ENCODE peak calls at places on chromosomes 12 and 14, in nine cellular contexts. S is suprapubic skin, Z is stomach, A is ovary, R is GM12878, W is SK-N-SH, G is transverse colon, Q is sigmoid colon, T is H1. K is an unnamed sample. For H3K27me3, the result is how much of the 10 kb centered on the place peaks cover.

GRCh38 chr12:90631581-90631980 is 323.4 kb downstream of the CCER1 start:
- DNase-seq in Z (no peak), A (no peak), G (no peak), W (no peak), T (no peak), S (no peak), Q (no peak), R (no peak), K (no peak)

GRCh38 chr14:29521526-29522137 is 406.0 kb downstream of the PRKD1 start:
- DNase-seq in R (no peak), Q (no peak), Z (no peak), G (no peak), S (no peak), W (no peak), A (no peak), T (peak), K (no peak)

GRCh38 chr12:24996102-24996797 is 47.3 kb upstream of the BCAT1 start:
- DNase-seq in A (no peak), G (no peak), Q (no peak), W (no peak), Z (no peak), S (no peak), R (no peak), T (no peak), K (no peak)

GRCh38 chr12:89551747-89552146 is 25.9 kb upstream of the POC1B start:
- DNase-seq in Z (no peak), T (no peak), W (no peak), S (no peak), A (no peak), Q (no peak), G (no peak), R (no peak), K (no peak)

GRCh38 chr14:87830443-87831096 is 162.4 kb downstream of the GALC start:
- DNase-seq in W (no peak), A (no peak), Z (no peak), G (no peak), T (no peak), Q (no peak), R (no peak), S (no peak), K (no peak)

GRCh38 chr14:92863281-92863680 is 59.7 kb upstream of the CHGA start:
- DNase-seq in R (no peak), S (no peak), G (no peak), Q (no peak), W (no peak), A (no peak), Z (no peak), T (no peak), K (no peak)

GRCh38 chr14:93943930-93944329 is 16.8 kb downstream of the FAM181A start:
- DNase-seq in S (no peak), Q (no peak), G (no peak), W (no peak), R (no peak), A (no peak), Z (no peak), T (no peak), K (no peak)

GRCh38 chr12:26723379-26724308 is 109.3 kb downstream of the ITPR2 start:
- DNase-seq in G (no peak), Z (no peak), W (no peak), S (no peak), A (peak), Q (no peak), R (no peak), T (no peak), K (no peak)

DNA sequence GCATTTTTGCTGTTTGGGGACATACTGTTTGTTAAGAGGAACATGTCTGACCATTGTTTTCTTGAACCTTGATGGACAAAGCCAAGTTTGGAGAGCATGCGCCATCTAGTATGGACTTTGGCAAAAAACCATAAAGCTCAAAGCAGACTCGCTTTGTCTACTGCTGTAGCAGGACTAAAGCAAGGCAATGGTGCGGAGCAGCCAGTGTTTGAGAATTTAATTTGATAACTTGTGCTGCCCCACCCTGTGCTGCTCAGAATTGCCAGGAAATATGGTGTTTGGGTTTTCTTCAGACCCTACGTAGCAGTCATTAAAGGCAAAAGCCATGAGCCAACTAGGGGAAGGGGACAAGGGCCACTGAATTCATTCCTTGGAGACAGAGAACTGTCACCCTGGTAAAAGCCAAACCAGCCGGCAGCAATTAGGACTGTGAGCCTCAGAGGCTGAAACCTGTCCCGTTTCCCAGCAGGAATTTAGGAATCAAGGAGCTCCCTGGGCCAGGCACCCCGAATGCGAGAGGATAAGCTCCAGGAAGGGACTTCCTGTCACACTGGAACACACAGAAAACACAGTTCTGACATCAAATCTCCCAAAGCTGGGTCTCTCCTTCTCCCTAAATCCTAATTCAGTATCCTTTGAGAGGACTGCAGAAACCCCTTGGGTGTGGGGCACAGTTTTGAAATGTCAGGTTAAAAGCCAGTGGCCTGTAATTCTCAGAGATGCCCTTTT is 1.1 kb downstream of the AVIL start:
- DNase-seq in A (no peak), W (no peak), G (peak), R (no peak), Q (no peak), S (no peak), Z (no peak), T (no peak), K (no peak)
- H3K27ac ChIP-seq in A (peak), W (no peak), G (peak), R (no peak), Q (peak), S (peak), Z (no peak), T (no peak), K (no peak)

GRCh38 chr12:4417471-4417870 is 28.1 kb downstream of the FGF6 start:
- DNase-seq in Q (no peak), R (no peak), T (no peak), Z (no peak), A (no peak), S (peak), W (peak), G (no peak), K (no peak)
- H3K27me3 ChIP-seq in Q (under half), R (under half), T (under half), Z (under half), A (under half), S (under half), W (under half), G (under half), K (under half)

DNA sequence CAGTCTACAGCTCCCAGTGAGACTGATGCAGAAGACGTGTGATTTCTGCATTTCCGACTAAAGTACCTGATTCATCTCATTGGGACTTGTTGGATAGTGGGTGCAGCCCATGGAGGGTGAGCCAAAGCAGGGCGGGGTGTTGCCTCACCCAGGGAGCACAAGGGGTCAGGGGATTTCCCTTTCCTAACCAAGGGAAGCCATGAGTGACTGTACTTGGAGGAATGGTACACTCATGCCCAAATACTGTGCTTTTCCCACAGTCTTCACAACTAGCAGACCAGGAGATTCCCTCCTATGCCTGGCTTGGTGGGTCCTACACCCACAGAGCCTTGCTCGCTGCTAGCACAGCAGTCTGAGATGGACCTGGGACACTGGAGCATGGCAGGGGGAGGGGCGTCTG is 21.0 kb upstream of the ABCC9 start:
- DNase-seq in T (no peak), S (no peak), G (no peak), A (no peak), W (no peak), R (no peak), Q (no peak), Z (no peak), K (no peak)
- TF ChIP-seq EP300 in T (no peak), S (no peak), G (no peak), A (no peak), W (no peak), R (no peak), Q (no peak), Z (no peak), K (no peak)

DNA sequence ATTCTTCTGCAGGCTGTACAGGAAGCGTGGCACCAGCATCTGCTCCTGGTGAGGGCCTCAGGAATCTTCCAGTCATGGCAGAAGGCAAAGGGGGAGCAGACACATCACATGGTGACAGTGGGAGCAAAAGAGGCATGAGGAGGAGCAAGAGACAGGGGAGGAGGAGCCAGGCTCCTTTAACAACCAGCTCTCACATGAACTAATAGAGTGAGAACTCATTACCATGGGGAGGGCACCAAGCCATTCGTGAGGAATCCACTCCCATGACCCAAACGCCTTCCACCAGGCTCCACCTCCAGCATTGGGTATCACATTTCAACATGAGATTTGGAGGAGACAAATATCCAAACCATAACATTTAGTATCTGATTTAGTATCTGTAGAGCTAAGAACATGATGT is 14.7 kb upstream of the TRIM9 start:
- DNase-seq in S (no peak), T (no peak), G (no peak), Q (no peak), W (no peak), Z (no peak), A (no peak), R (no peak), K (no peak)
- H3K27ac ChIP-seq in S (no peak), T (no peak), G (no peak), Q (no peak), W (no peak), Z (no peak), A (no peak), R (no peak), K (no peak)

GRCh38 chr12:54199034-54199433 is 10.2 kb upstream of the SMUG1 start:
- DNase-seq in A (no peak), R (no peak), Q (no peak), T (no peak), G (no peak), W (no peak), Z (no peak), S (no peak), K (no peak)

GRCh38 chr12:54200412-54200811 is 11.6 kb upstream of the SMUG1 start:
- DNase-seq in R (no peak), G (no peak), T (no peak), Z (no peak), S (no peak), A (no peak), Q (no peak), W (no peak), K (no peak)

GRCh38 chr12:54204316-54204715 is 15.5 kb upstream of the SMUG1 start:
- DNase-seq in G (no peak), W (no peak), S (no peak), R (no peak), Q (no peak), Z (no peak), T (no peak), A (no peak), K (no peak)

GRCh38 chr12:54197037-54197909 is 8.5 kb upstream of the SMUG1 start:
- DNase-seq in R (no peak), Q (no peak), S (no peak), Z (no peak), T (no peak), A (no peak), G (no peak), W (no peak), K (no peak)

DNA sequence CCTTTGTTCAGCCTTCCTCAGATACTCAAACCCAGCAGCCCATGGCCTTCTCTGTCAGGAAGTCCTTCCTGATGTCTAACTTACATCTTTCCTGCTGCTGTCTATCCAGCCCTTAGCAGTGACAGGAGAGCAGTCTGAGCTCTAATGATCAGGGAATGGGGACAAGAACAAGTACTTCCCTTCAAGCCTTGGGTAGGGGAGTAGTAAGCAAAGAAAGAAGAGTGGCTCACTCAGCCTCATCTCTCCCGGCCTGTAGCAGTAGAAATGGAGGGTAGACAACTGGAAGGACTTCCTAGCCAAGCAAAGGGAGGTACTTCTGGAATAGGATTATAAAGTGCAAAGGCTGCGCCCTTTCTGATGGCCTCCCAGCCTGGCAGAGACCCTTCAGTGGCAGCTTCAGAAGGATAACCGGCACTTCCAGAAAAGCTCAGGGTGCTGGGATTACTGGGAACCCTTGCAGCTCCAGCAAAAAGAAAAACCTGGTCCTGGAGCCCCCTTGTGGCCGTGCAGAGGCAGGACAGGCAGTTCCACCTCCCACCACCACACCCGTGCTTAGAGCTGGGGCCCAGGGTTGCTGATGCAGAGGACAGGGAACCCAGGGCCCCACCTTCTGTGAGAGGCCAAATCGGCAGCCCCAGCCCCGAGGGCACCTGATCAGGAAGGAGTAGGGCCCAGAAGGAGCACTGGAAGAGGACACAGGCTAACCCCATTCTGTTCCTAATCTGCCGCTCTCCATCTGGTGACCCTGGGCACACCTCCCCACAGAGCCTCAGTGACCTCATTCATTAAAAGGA is 12.4 kb upstream of the SMUG1 start:
- DNase-seq in A (peak), Q (peak), G (peak), W (peak), Z (peak), R (no peak), T (peak), S (no peak), K (peak)
- H3K27me3 ChIP-seq in A (under half), Q (under half), G (half or more), W (under half), Z (under half), R (under half), T (under half), S (under half), K (under half)

GRCh38 chr12:40688085-40688725 is 4.0 kb upstream of the CNTN1 start:
- DNase-seq in R (no peak), T (no peak), Q (no peak), G (no peak), W (no peak), S (no peak), A (peak), Z (no peak), K (no peak)
- TF ChIP-seq EP300 in R (no peak), T (no peak), Q (no peak), G (no peak), W (no peak), S (no peak), A (no peak), Z (no peak), K (no peak)

K was measured in tibial nerve.